ENCODE peak calls at places on chromosomes 3 and 15, in six cellular contexts. X is PC-3, I is uterus, U is adrenal gland, E is suprapubic skin, W is psoas muscle. B is an unnamed sample. For H3K9me3, the result is how much of the 10 kb centered on the place peaks cover.

GRCh38 chr3:7309707-7310106 is 448.8 kb downstream of the GRM7 start:
- DNase-seq in X (no peak), I (peak), U (peak), E (peak), W (peak), B (no peak)

GRCh38 chr3:36895488-36896409 is 49.1 kb downstream of the TRANK1 start:
- DNase-seq in X (no peak), I (no peak), U (no peak), E (no peak), W (no peak), B (no peak)

GRCh38 chr15:84797212-84797611 is 19.9 kb upstream of the ALPK3 start:
- DNase-seq in X (no peak), I (no peak), U (no peak), E (no peak), W (no peak), B (no peak)

GRCh38 chr3:117761992-117762944 is 1052.7 kb downstream of the TUSC7 start:
- DNase-seq in X (peak), I (no peak), U (no peak), E (no peak), W (no peak), B (no peak)

GRCh38 chr3:15974647-15975046 is 176.9 kb upstream of the ANKRD28 start:
- DNase-seq in X (no peak), I (no peak), U (no peak), E (no peak), W (no peak), B (no peak)

GRCh38 chr3:190320594-190321362 is 1.5 kb downstream of the CLDN1 start:
- DNase-seq in X (no peak), I (no peak), U (no peak), E (no peak), W (no peak), B (no peak)

GRCh38 chr3:48885753-48886152 is 12.9 kb downstream of the SLC25A20 start:
- DNase-seq in X (no peak), I (no peak), U (no peak), E (no peak), W (no peak), B (no peak)

GRCh38 chr3:10524799-10525301 is 19.5 kb upstream of the ATP2B2 start:
- DNase-seq in X (peak), I (no peak), U (peak), E (peak), W (no peak), B (no peak)

GRCh38 chr3:138472141-138472825 is 37.9 kb downstream of the ESYT3 start:
- DNase-seq in X (no peak), I (no peak), U (no peak), E (no peak), W (no peak), B (no peak)

GRCh38 chr3:11600501-11601282 is 43.0 kb downstream of the VGLL4 start:
- DNase-seq in X (peak), I (peak), U (peak), E (peak), W (peak), B (peak)

GRCh38 chr3:15096026-15096425 is 2.9 kb downstream of the RBSN start:
- DNase-seq in X (no peak), I (no peak), U (no peak), E (no peak), W (no peak), B (no peak)

GRCh38 chr15:67720556-67721175 is 104.6 kb upstream of the SKOR1 start:
- DNase-seq in X (no peak), I (no peak), U (no peak), E (no peak), W (no peak), B (no peak)

GRCh38 chr15:79953951-79954444 is 17.0 kb downstream of the BCL2A1 start:
- DNase-seq in X (no peak), I (no peak), U (no peak), E (no peak), W (no peak), B (no peak)

GRCh38 chr15:70528270-70528706 is 235.1 kb downstream of the UACA start:
- DNase-seq in X (no peak), I (no peak), U (peak), E (peak), W (no peak), B (no peak)

GRCh38 chr15:98883504-98883903 is 124.1 kb downstream of the PGPEP1L start:
- DNase-seq in X (no peak), I (no peak), U (no peak), E (no peak), W (no peak), B (no peak)

GRCh38 chr3:30871720-30872119 is 22.7 kb downstream of the GADL1 start:
- DNase-seq in X (no peak), I (no peak), U (no peak), E (no peak), W (no peak), B (no peak)

GRCh38 chr3:15279671-15280402 is 52.5 kb downstream of the SH3BP5 start:
- DNase-seq in X (no peak), I (no peak), U (no peak), E (no peak), W (no peak), B (no peak)

GRCh38 chr3:62870321-62870720 is 4.9 kb downstream of the CADPS start:
- DNase-seq in X (peak), I (no peak), U (no peak), E (no peak), W (no peak), B (no peak)

GRCh38 chr3:133884547-133885240 is 11.0 kb downstream of the RAB6B start:
- DNase-seq in X (no peak), I (no peak), U (no peak), E (no peak), W (no peak), B (no peak)

GRCh38 chr3:104943931-104944330 is 422.8 kb upstream of the ALCAM start:
- DNase-seq in X (peak), I (no peak), U (no peak), E (no peak), W (no peak), B (no peak)

GRCh38 chr3:123066599-123066895 is 278 bp upstream of the PDIA5 start:
- DNase-seq in X (no peak), I (no peak), U (no peak), E (no peak), W (no peak), B (no peak)
- H3K4me3 ChIP-seq in X (peak), I (peak), U (no peak), E (peak), W (peak), B (peak)

GRCh38 chr15:66709884-66710283 is 7.8 kb downstream of the SMAD6 start:
- DNase-seq in X (no peak), I (no peak), U (no peak), E (no peak), W (no peak), B (no peak)

GRCh38 chr15:66707310-66708160 is 5.5 kb downstream of the SMAD6 start:
- DNase-seq in X (no peak), I (peak), U (no peak), E (no peak), W (no peak), B (no peak)

GRCh38 chr15:66706840-66707239 is 4.8 kb downstream of the SMAD6 start:
- DNase-seq in X (no peak), I (no peak), U (no peak), E (no peak), W (no peak), B (no peak)

GRCh38 chr15:66706225-66706732 is 4.2 kb downstream of the SMAD6 start:
- DNase-seq in X (no peak), I (no peak), U (no peak), E (no peak), W (no peak), B (no peak)

GRCh38 chr15:66708389-66708788 is 6.4 kb downstream of the SMAD6 start:
- DNase-seq in X (no peak), I (no peak), U (no peak), E (no peak), W (no peak), B (no peak)
- H3K27ac ChIP-seq in X (no peak), I (peak), U (no peak), E (no peak), W (no peak), B (no peak)

GRCh38 chr15:20349774-20350498 is 191.7 kb downstream of the GOLGA6L6 start:
- DNase-seq in X (no peak), I (peak), U (no peak), E (peak), W (peak), B (no peak)

GRCh38 chr15:20351448-20351961 is 190.1 kb downstream of the GOLGA6L6 start:
- DNase-seq in X (no peak), I (peak), U (no peak), E (peak), W (peak), B (no peak)

GRCh38 chr15:20346082-20346805 is 195.4 kb downstream of the GOLGA6L6 start:
- DNase-seq in X (no peak), I (no peak), U (peak), E (peak), W (peak), B (no peak)

GRCh38 chr15:20348291-20348899 is 193.2 kb downstream of the GOLGA6L6 start:
- DNase-seq in X (no peak), I (no peak), U (no peak), E (no peak), W (no peak), B (no peak)

DNA sequence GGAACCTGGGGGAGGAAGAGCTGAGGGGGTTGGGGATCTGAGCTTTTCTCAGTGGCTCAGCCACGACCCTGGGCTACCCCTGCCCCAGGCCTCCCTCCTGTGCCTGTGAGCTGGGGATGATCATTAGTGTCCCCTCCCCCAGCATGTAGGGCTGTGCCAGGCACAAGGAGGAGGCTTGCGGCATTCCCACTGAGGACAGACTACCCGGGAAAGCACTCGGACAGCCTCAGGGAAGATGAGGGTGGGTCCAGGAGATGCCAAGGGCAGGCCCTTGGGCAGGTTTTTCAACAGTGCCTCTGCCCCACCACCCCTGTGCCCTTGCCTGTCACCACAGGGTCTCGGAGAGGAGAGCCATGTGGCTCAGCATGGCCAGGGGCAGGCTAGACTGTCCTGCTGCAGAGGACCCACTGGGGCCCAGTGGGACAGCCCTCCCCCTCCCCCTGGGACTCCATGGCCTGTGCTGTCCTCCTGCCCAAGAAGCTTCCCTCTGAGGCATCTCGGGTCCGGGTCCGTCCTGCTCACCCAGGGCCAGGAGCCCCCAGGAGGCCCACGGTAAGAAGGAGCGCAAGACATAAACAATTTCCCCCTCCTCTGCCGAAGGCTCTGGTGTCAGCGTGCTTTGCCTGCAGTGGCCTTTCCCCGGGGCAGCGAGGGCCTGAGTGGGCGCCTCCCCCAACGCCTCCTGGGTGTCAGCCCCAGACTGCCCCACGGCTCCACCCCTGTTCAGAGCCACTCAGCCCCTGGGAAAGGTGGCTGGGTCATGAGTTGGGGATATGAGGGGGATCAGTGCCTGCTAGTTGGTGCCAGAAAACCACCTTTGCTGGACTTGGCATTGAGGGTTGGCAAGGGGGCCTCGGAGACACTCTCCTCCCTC is 192.5 kb downstream of the GOLGA6L6 start:
- DNase-seq in X (no peak), I (peak), U (peak), E (peak), W (peak), B (no peak)
- H3K9me3 ChIP-seq in X (under half), I (under half), U (under half), E (under half), W (under half), B (under half)

GRCh38 chr3:58109752-58110151 is 101.0 kb downstream of the DNASE1L3 start:
- DNase-seq in X (no peak), I (no peak), U (no peak), E (no peak), W (no peak), B (no peak)
- H3K4me3 ChIP-seq in X (no peak), I (no peak), U (no peak), E (no peak), W (no peak), B (no peak)

B was measured in thoracic aorta.